ENCODE peak calls at places on chromosomes 6 and 20, in nine cellular contexts. I is PC-3, N is nephron progenitor cell, H is hepatocyte, F is fibroblast of lung, Z is lower lobe of right lung, V is astrocyte, O is brain microvascular endothelial cell, T is esophagus squamous epithelium. S is an unnamed sample.

GRCh38 chr6:67766061-67766460 is 869.0 kb upstream of the ADGRB3 start:
- DNase-seq in O (peak), T (no peak), H (no peak), V (peak), Z (no peak), I (no peak), F (peak), N (no peak), S (no peak)

GRCh38 chr6:26044140-26045045 is 42.8 kb upstream of the HFE start:
- DNase-seq in F (peak), N (no peak), H (no peak), O (peak), V (no peak), T (no peak), I (no peak), Z (peak), S (no peak)

GRCh38 chr6:30806581-30807183 is 62.3 kb upstream of the IER3 start:
- DNase-seq in O (no peak), T (no peak), H (no peak), F (no peak), V (no peak), I (peak), Z (no peak), N (no peak), S (no peak)

GRCh38 chr20:58555078-58555765 is 40.0 kb upstream of the APCDD1L start:
- DNase-seq in V (peak), Z (no peak), F (peak), N (no peak), H (no peak), T (no peak), O (peak), I (peak), S (peak)

GRCh38 chr6:156269751-156270369 is 507.3 kb upstream of the ARID1B start:
- DNase-seq in V (no peak), Z (no peak), O (no peak), T (no peak), H (no peak), I (no peak), N (no peak), F (no peak), S (no peak)

GRCh38 chr6:411402-412145 is 20.0 kb downstream of the IRF4 start:
- DNase-seq in N (peak), T (no peak), V (no peak), Z (no peak), I (peak), O (no peak), F (no peak), H (no peak), S (no peak)

GRCh38 chr6:107676002-107676401 is 148.1 kb downstream of the SCML4 start:
- DNase-seq in Z (no peak), H (no peak), I (no peak), O (no peak), V (no peak), T (no peak), F (no peak), N (no peak), S (no peak)

GRCh38 chr6:150195996-150196417 is 53.2 kb downstream of the PPP1R14C start:
- DNase-seq in T (no peak), I (no peak), F (no peak), N (peak), H (peak), V (no peak), O (no peak), Z (no peak), S (no peak)

GRCh38 chr20:19975436-19975799 is 41.7 kb upstream of the NAA20 start:
- DNase-seq in T (no peak), N (no peak), H (no peak), V (peak), F (peak), Z (peak), O (no peak), I (peak), S (no peak)

GRCh38 chr20:11379257-11380011 is 538.3 kb upstream of the BTBD3 start:
- DNase-seq in N (peak), H (peak), T (no peak), O (peak), I (no peak), Z (no peak), F (no peak), V (no peak), S (no peak)

GRCh38 chr6:13787146-13787545 is 27.2 kb downstream of the MCUR1 start:
- DNase-seq in H (peak), Z (no peak), T (no peak), N (no peak), O (no peak), V (peak), I (no peak), F (no peak), S (no peak)

GRCh38 chr6:106281088-106281487 is 44.5 kb downstream of the ATG5 start:
- DNase-seq in I (peak), H (no peak), T (no peak), O (no peak), V (peak), N (no peak), F (peak), Z (no peak), S (peak)

GRCh38 chr6:160293844-160294243 is 35.2 kb upstream of the SLC22A2 start:
- DNase-seq in T (no peak), H (peak), I (no peak), F (no peak), Z (peak), N (no peak), V (no peak), O (no peak), S (no peak)

GRCh38 chr20:38395165-38395564 is 40.0 kb downstream of the SNHG17 start:
- DNase-seq in O (no peak), Z (no peak), F (no peak), N (no peak), I (no peak), T (no peak), V (peak), H (no peak), S (no peak)

GRCh38 chr20:57473246-57474042 is 51.5 kb downstream of the CTCFL start:
- DNase-seq in N (no peak), Z (peak), F (no peak), T (no peak), O (no peak), H (no peak), I (no peak), V (no peak), S (no peak)

GRCh38 chr6:54801669-54802068 is 44.9 kb upstream of the FAM83B start:
- DNase-seq in F (peak), I (peak), N (no peak), T (no peak), H (peak), Z (no peak), O (peak), V (peak), S (peak)

GRCh38 chr20:23835716-23836115 is 9.2 kb upstream of the CST2 start:
- DNase-seq in O (no peak), F (no peak), N (no peak), V (no peak), H (no peak), Z (no peak), T (no peak), I (no peak), S (no peak)
- TF ChIP-seq CTCF in O (no peak), F (no peak), N (no peak), V (no peak), H (no peak), Z (no peak), T (no peak), I (no peak), S (no peak)

GRCh38 chr6:136073216-136073615 is 176.9 kb downstream of the MTFR2 start:
- DNase-seq in Z (no peak), V (peak), T (no peak), N (no peak), H (no peak), O (no peak), F (no peak), I (no peak), S (no peak)

GRCh38 chr6:136072691-136073090 is 177.4 kb downstream of the MTFR2 start:
- DNase-seq in Z (no peak), N (no peak), O (no peak), V (no peak), T (no peak), I (no peak), H (no peak), F (no peak), S (no peak)

GRCh38 chr6:136077834-136078576 is 172.1 kb downstream of the MTFR2 start:
- DNase-seq in O (peak), I (peak), N (no peak), F (peak), H (no peak), V (peak), T (no peak), Z (no peak), S (peak)

GRCh38 chr6:136079701-136080565 is 170.2 kb downstream of the MTFR2 start:
- DNase-seq in O (no peak), I (no peak), V (no peak), T (no peak), H (no peak), F (no peak), Z (no peak), N (no peak), S (no peak)

DNA sequence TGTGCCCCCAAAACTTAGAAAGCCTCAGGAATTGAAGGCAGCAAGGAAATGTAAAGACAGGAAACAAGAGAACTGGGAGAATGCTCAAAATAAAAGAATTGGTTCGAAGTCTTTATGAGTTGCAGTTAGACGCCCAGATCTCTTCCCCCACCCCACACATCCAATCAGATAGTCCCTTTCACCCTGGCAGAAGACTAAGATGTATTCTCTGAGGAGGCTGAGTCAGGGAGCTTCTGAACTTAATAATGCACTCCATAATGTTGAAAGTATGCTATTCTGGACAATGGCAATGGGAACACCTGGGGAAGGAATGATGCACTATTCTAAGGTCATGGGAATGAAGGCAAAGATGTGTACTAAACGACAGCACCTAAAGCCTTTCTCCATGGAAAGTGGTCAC is 173.6 kb downstream of the MTFR2 start:
- DNase-seq in H (no peak), I (no peak), V (peak), F (no peak), T (no peak), N (no peak), O (no peak), Z (no peak), S (no peak)
- TF ChIP-seq CTCF in H (no peak), I (no peak), V (no peak), F (no peak), T (no peak), N (no peak), O (no peak), Z (no peak), S (no peak)

DNA sequence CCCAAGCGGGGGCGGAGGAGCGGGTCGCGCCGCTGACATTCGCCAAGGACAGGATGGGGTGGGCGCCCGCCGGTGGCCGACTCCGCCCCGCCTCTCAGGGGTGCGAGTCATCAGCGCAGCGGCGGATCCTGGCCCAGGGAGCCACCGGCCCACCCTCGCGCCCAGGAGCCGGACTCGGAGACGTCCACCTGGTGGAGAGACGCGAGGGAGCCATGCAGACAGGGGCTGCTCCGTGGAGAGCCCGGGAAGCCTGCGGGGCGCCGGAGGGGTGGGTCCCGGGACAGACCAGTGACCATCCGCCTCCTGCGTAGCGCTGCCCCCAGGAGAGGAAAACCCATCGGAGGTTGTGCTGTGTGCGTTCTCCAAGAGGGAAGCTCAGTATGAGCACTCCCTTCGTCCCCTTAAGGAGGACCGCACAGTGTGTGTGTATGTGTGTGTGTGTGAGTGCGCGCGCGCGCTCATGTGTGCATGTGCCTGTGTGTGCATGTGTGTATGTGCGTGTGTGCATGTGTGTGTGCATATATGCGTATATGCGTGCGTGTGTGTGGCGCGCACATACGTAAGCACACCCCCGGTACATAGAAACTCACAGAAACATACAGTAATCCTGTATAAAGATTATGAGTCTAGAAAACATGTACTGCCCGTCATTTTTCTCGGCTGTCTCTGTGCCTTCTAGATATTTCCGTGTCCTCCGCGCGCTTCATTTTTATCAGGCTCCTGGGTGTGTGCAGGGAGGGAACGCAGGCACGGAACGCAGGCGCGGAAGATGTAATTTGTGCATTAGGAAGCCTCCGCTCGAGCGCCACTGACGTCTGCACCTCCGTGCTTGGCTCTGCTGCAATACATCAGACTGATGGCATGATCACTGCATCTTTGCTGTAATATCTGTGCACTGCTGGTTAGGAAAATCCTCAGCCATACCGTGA is 158.9 kb downstream of the TBXT start:
- DNase-seq in O (peak), N (peak), H (peak), T (no peak), F (peak), V (peak), Z (no peak), I (no peak), S (no peak)
- TF ChIP-seq CTCF in O (peak), N (no peak), H (no peak), T (no peak), F (no peak), V (no peak), Z (no peak), I (no peak), S (no peak)

DNA sequence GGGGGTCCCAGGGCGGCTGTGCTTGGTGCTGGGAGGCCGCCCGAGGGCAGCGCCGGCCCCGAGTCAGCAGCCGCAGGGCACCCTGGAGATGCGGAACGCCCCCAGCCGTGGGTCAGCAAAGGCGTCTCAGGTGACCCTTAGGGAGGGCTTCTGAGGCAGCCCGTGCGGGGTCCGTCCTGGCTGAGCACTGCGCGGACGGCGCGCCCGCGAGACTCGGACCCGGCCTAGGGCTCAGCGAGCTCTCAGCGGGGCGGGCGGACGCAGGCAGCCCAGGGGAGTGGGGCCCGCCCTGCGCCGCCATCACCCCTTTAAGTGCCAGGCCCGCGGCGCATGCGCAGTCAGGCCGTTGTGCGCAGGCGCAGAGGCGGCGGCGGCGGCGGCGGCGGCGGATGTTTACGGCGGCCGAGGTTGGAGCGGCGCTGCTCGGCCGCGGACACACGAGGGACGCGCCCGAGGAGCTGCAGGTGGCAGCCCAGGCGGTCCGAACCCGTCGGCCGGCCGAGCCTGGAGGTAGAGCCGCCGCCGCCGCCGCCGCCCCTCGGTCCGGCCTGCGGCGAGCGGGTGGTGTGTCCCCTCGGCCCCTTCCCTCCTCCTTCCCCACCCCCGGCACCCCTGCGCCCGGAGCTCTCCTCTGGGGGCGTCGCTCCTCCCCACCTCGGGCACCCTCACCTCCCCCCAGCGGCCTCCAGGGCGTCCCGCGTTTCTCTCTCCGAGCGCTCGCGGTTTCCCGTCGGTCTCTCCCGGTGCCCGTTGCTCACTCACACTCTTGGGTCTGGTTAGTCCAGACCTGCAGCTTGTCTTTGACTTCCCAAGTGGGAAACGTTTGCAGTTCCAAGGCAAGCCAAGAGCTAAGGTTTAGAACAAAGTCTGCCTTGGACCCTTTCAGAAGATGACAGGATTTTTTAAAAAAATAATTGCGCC is at the start of gene PCMTD2:
- DNase-seq in O (peak), F (peak), H (peak), Z (peak), I (peak), N (peak), T (peak), V (peak), S (no peak)
- TF ChIP-seq CTCF in O (no peak), F (no peak), H (peak), Z (no peak), I (no peak), N (no peak), T (no peak), V (no peak), S (no peak)

GRCh38 chr20:44034965-44035635 is 120.4 kb downstream of the TOX2 start:
- DNase-seq in O (no peak), V (no peak), T (no peak), Z (no peak), I (no peak), N (no peak), H (no peak), F (no peak), S (no peak)
- TF ChIP-seq CTCF in O (no peak), V (no peak), T (no peak), Z (no peak), I (no peak), N (no peak), H (no peak), F (no peak), S (no peak)

GRCh38 chr6:7424967-7425807 is 35.6 kb downstream of the RIOK1 start:
- DNase-seq in F (peak), O (peak), I (peak), H (peak), Z (no peak), V (no peak), N (no peak), T (no peak), S (no peak)
- TF ChIP-seq CTCF in F (peak), O (peak), I (peak), H (peak), Z (peak), V (peak), N (peak), T (peak), S (peak)

S was measured in BJ.